ENCODE peak calls at places on chromosomes 6 and 20, in six cellular contexts. P is foreskin keratinocyte, L is tibial artery, W is B cell, Q is RWPE1, A is upper lobe of left lung. Y is an unnamed sample.

GRCh38 chr20:19885981-19886665 is 128.1 kb downstream of the RIN2 start:
- DNase-seq in P (peak; percentile 26), L (peak; percentile 80), W (no peak), Q (peak; percentile 70), A (peak; percentile 36), Y (no peak)

GRCh38 chr6:25787469-25787868 is 32.9 kb downstream of the SLC17A4 start:
- DNase-seq in P (no peak), L (no peak), W (no peak), Q (no peak), A (no peak), Y (no peak)

GRCh38 chr6:29516108-29516507 is 28.4 kb upstream of the MAS1L start:
- DNase-seq in P (peak; percentile 89), L (no peak), W (no peak), Q (peak; percentile 52), A (no peak), Y (no peak)

GRCh38 chr6:54802775-54803631 is 43.6 kb upstream of the FAM83B start:
- DNase-seq in P (peak; percentile 70), L (no peak), W (no peak), Q (peak; percentile 16), A (no peak), Y (no peak)

GRCh38 chr6:10522929-10523573 is 1.9 kb downstream of the GCNT2 start:
- DNase-seq in P (peak; percentile 43), L (no peak), W (no peak), Q (no peak), A (no peak), Y (no peak)

GRCh38 chr20:7924692-7925091 is 15.6 kb downstream of the HAO1 start:
- DNase-seq in P (peak; percentile 93), L (no peak), W (no peak), Q (peak; percentile 38), A (no peak), Y (no peak)

GRCh38 chr6:34095136-34095505 is 50.8 kb downstream of the GRM4 start:
- DNase-seq in P (no peak), L (no peak), W (no peak), Q (no peak), A (no peak), Y (no peak)

GRCh38 chr6:161101517-161101916 is 109.9 kb downstream of the MAP3K4 start:
- DNase-seq in P (no peak), L (no peak), W (no peak), Q (no peak), A (no peak), Y (no peak)

GRCh38 chr6:19699990-19700389 is 137.2 kb upstream of the ID4 start:
- DNase-seq in P (no peak), L (no peak), W (no peak), Q (no peak), A (no peak), Y (no peak)

GRCh38 chr20:61753196-61753942 is 312.3 kb downstream of the TAF4 start:
- DNase-seq in P (peak; percentile 32), L (no peak), W (no peak), Q (peak; percentile 57), A (peak; percentile 20), Y (no peak)

GRCh38 chr6:87939776-87940175 is 107.9 kb upstream of the SPACA1 start:
- DNase-seq in P (no peak), L (no peak), W (no peak), Q (no peak), A (no peak), Y (no peak)

GRCh38 chr20:11924923-11925322 is 7.2 kb downstream of the BTBD3 start:
- DNase-seq in P (no peak), L (no peak), W (no peak), Q (no peak), A (peak; percentile 37), Y (no peak)

GRCh38 chr6:1781152-1781848 is 171.6 kb downstream of the FOXC1 start:
- DNase-seq in P (no peak), L (no peak), W (no peak), Q (no peak), A (no peak), Y (no peak)

GRCh38 chr6:7559651-7560385 is 18.3 kb downstream of the DSP start:
- DNase-seq in P (peak; percentile 63), L (no peak), W (no peak), Q (no peak), A (no peak), Y (no peak)

GRCh38 chr6:43962458-43962857 is 164.8 kb downstream of the MRPL14 start:
- DNase-seq in P (no peak), L (no peak), W (no peak), Q (no peak), A (no peak), Y (no peak)

GRCh38 chr6:1645466-1646185 is 35.9 kb downstream of the FOXC1 start:
- DNase-seq in P (no peak), L (peak; percentile 50), W (no peak), Q (no peak), A (peak; percentile 53), Y (no peak)

GRCh38 chr6:3211681-3212080 is 15.8 kb downstream of the TUBB2B start:
- DNase-seq in P (no peak), L (no peak), W (no peak), Q (no peak), A (no peak), Y (no peak)

GRCh38 chr6:118645395-118645794 is 6.0 kb downstream of the CEP85L start:
- DNase-seq in P (no peak), L (no peak), W (no peak), Q (no peak), A (no peak), Y (no peak)

GRCh38 chr20:1648101-1648500 is 9.5 kb downstream of the SIRPG start:
- DNase-seq in P (no peak), L (no peak), W (no peak), Q (no peak), A (no peak), Y (no peak)

GRCh38 chr20:33124994-33125393 is 43.0 kb upstream of the BPIFA2 start:
- DNase-seq in P (no peak), L (no peak), W (no peak), Q (no peak), A (no peak), Y (no peak)

GRCh38 chr20:34541264-34541901 is 17.1 kb upstream of the MAP1LC3A start:
- DNase-seq in P (no peak), L (no peak), W (no peak), Q (no peak), A (no peak), Y (no peak)

GRCh38 chr6:42142118-42142835 is at the start of gene C6orf132:
- DNase-seq in P (peak; percentile 73), L (peak; percentile 70), W (peak; percentile 64), Q (peak; percentile 84), A (peak; percentile 94), Y (no peak)

GRCh38 chr6:90088009-90088408 is 193.7 kb downstream of the GJA10 start:
- DNase-seq in P (peak; percentile 98), L (no peak), W (no peak), Q (peak; percentile 91), A (no peak), Y (no peak)

GRCh38 chr20:48986899-48987298 is 59.2 kb upstream of the CSE1L start:
- DNase-seq in P (no peak), L (no peak), W (no peak), Q (peak; percentile 43), A (no peak), Y (no peak)

GRCh38 chr6:7881765-7882500 is 28.7 kb downstream of the TXNDC5 start:
- DNase-seq in P (peak; percentile 44), L (no peak), W (no peak), Q (peak; percentile 18), A (no peak), Y (no peak)

GRCh38 chr6:132961122-132961521 is 146.8 kb downstream of the RPS12 start:
- DNase-seq in P (peak; percentile 16), L (no peak), W (no peak), Q (peak; percentile 2), A (no peak), Y (no peak)

GRCh38 chr20:58514321-58515239 is 619 bp downstream of the APCDD1L start:
- DNase-seq in P (peak; percentile 42), L (no peak), W (no peak), Q (peak; percentile 38), A (peak; percentile 70), Y (no peak)

GRCh38 chr6:130760006-130760405 is 67.2 kb upstream of the SMLR1 start:
- DNase-seq in P (peak; percentile 51), L (no peak), W (no peak), Q (peak; percentile 52), A (no peak), Y (no peak)
- TF ChIP-seq CTCF in P (peak; percentile 92), L (no peak), W (no peak), Q (no peak), A (peak; percentile 34), Y (no peak)

GRCh38 chr20:23510000-23510590 is 19.2 kb downstream of the CST8 start:
- DNase-seq in P (peak; percentile 21), L (no peak), W (no peak), Q (no peak), A (peak; percentile 41), Y (no peak)

GRCh38 chr20:23508896-23509579 is 18.1 kb downstream of the CST8 start:
- DNase-seq in P (no peak), L (no peak), W (no peak), Q (no peak), A (peak; percentile 35), Y (no peak)

GRCh38 chr20:23509580-23509913 is 18.6 kb downstream of the CST8 start:
- DNase-seq in P (no peak), L (no peak), W (no peak), Q (no peak), A (no peak), Y (no peak)

GRCh38 chr20:23508449-23508848 is 17.5 kb downstream of the CST8 start:
- DNase-seq in P (no peak), L (no peak), W (no peak), Q (no peak), A (no peak), Y (no peak)

GRCh38 chr20:23507346-23507745 is 16.4 kb downstream of the CST8 start:
- DNase-seq in P (no peak), L (no peak), W (no peak), Q (no peak), A (no peak), Y (no peak)
- TF ChIP-seq CTCF in P (no peak), L (no peak), W (no peak), Q (no peak), A (no peak), Y (no peak)

DNA sequence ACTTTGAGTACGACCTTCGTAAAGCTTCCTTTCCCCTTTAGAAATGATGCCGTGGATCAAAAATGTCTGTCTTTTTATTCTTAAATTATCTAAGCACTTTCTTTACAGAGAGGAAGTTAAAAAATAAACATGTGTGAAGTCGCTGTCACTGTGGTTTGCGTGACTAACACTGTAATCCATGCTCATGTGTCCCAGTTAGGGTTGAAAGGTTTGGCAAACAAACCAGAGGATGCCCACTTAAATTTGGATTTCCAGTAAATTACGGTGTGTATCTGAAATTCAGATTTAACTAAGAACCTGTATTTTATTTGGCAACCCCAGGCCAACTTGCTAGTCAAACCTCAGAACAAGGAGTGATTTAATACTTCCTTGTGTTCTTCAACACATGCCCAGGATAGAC is 21.1 kb downstream of the HLA-DRB1 start:
- DNase-seq in P (no peak), L (no peak), W (no peak), Q (no peak), A (no peak), Y (no peak)
- TF ChIP-seq CTCF in P (no peak), L (no peak), W (no peak), Q (no peak), A (no peak), Y (no peak)

DNA sequence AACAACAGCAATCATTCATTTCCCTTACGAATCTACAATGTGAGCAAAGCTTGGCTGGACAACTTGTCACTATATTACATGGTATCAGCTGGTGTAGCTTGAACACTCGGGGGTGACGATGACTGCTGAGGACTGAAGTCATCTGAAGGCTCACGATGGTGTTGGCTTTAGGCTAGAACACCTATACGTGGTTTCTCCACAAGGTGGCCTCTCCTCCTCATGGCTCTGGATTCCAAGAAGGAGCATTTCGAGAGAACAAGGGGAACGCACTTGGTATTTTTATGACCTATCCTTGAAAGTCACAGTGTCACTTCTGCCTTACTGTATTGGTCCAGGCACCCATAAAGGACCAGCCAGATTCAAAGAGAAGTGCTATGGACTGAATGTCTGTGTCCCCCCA is 37.5 kb upstream of the ADGRF1 start:
- DNase-seq in P (no peak), L (no peak), W (no peak), Q (no peak), A (no peak), Y (no peak)
- TF ChIP-seq CTCF in P (peak; percentile 47), L (no peak), W (no peak), Q (no peak), A (no peak), Y (no peak)